ENCODE peak calls at places on chromosomes 7 and 10, in four cellular contexts. X is heart left ventricle, E is foreskin fibroblast, U is fibroblast of mammary gland. P is an unnamed sample.

GRCh38 chr7:85103962-85104361 is 82.9 kb downstream of the SEMA3D start:
- DNase-seq in U (peak; percentile 52), X (no peak), E (peak; percentile 36), P (no peak)

GRCh38 chr10:9814285-9814866 is 1203.3 kb upstream of the CELF2 start:
- DNase-seq in X (no peak), E (peak; percentile 14), U (peak; percentile 63), P (peak; percentile 13)

GRCh38 chr7:123537026-123537642 is 2.7 kb upstream of the IQUB start:
- DNase-seq in X (no peak), U (peak; percentile 41), E (no peak), P (no peak)

GRCh38 chr7:37590824-37591223 is 92.7 kb upstream of the GPR141 start:
- DNase-seq in E (no peak), X (no peak), U (no peak), P (no peak)

GRCh38 chr7:18607025-18607424 is 111.5 kb downstream of the HDAC9 start:
- DNase-seq in E (no peak), U (peak; percentile 44), X (no peak), P (no peak)

GRCh38 chr10:70494536-70494935 is 16.0 kb downstream of the PALD1 start:
- DNase-seq in X (no peak), U (no peak), E (no peak), P (no peak)

GRCh38 chr10:105413997-105414396 is 772.9 kb downstream of the SORCS3 start:
- DNase-seq in E (no peak), U (no peak), X (no peak), P (no peak)

GRCh38 chr10:100874702-100875483 is 37.9 kb upstream of the SLF2 start:
- DNase-seq in X (no peak), U (no peak), E (no peak), P (no peak)

GRCh38 chr7:92624298-92624996 is 34.3 kb upstream of the FAM133B start:
- DNase-seq in E (no peak), U (no peak), X (no peak), P (no peak)

GRCh38 chr7:130299909-130300308 is 6.9 kb downstream of the CPA4 start:
- DNase-seq in X (no peak), U (no peak), E (peak; percentile 36), P (no peak)

GRCh38 chr10:46070749-46071148 is 24.7 kb upstream of the MSMB start:
- DNase-seq in U (no peak), E (no peak), X (no peak), P (no peak)

GRCh38 chr7:30556854-30557644 is 37.6 kb upstream of the GARS1 start:
- DNase-seq in X (no peak), E (no peak), U (peak; percentile 53), P (no peak)

GRCh38 chr10:66836057-66836456 is 89.8 kb upstream of the LRRTM3 start:
- DNase-seq in E (peak; percentile 18), X (no peak), U (no peak), P (peak; percentile 8)

GRCh38 chr10:18793951-18794350 is 134.7 kb downstream of the ARL5B start:
- DNase-seq in E (no peak), U (peak; percentile 12), X (no peak), P (no peak)
- TF ChIP-seq CTCF in E (peak; percentile 26), U (peak; percentile 36), X (peak; percentile 32), P (peak; percentile 21)

DNA sequence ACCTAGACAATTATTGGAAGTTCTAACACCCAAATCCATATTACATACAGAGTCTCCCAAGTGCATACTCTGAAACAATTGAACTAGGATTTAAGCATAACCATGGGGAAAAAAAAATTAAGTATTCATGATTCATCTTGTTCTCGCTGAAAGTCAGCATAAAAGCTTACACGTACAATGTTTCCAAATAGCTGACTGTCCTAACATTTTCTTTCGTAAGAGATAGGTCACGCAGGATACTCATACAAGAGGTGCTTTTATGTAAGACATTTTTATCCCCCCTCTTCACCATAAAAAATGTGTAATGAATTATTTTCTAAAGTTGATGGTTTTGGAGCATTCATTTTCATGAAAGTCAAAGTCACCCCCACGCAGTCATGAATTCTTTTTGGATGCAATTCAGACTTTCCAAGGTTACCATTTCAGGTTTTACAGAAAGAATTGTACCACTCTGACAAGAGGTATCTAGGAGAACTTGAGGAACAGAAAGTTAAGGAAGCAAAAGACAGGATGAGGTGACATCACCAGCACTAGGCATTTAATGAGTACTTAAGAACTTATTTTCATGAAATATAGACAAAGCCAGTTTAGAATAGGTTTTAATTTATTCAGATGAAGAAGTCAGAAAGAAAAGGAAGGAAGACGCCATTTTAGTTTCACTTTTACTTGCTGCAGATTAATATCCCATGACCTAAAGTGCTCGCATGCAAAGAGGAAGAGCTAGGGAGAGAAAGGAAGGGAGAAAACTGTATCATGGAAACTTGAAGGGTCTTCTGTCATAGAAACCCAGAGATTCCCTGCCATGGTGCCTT is 55.8 kb downstream of the TMEM26 start:
- DNase-seq in U (peak; percentile 89), E (no peak), X (no peak), P (peak; percentile 76)
- H3K4me3 ChIP-seq in U (peak overlapping the region; percentile 5), E (no peak overlapping the region), X (peak overlapping the region; percentile 27), P (peak overlapping the region; percentile 16)

GRCh38 chr7:24721378-24722030 is 35.8 kb downstream of the GSDME start:
- DNase-seq in X (no peak), U (no peak), E (no peak), P (no peak)
- TF ChIP-seq CTCF in X (no peak), U (no peak), E (no peak), P (no peak)

GRCh38 chr7:75712517-75713361 is 26.0 kb downstream of the HIP1 start:
- DNase-seq in E (no peak), X (no peak), U (no peak), P (no peak)
- H3K4me3 ChIP-seq in E (no peak overlapping the region), X (no peak overlapping the region), U (no peak overlapping the region), P (no peak overlapping the region)

DNA sequence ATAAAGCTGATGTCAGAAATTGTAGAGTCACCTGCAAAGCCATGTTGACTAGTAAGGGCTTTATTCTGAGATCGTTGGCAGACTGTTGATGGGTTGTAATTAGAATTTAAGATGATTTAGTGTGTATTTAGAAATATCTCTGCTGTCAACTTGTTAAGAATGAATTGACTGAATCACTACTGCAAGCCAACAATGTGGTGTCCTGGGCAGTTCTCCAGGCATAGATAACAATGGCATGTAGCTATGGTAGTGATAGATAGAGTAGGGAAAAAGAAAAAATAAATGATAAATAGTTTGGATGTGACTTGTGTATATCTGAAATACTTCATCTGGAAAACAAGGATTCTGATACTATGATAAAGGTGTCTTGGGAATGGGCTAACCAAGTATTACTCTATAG is 640.2 kb downstream of the ARL4A start:
- DNase-seq in E (no peak), X (no peak), U (peak; percentile 7), P (peak; percentile 78)
- TF ChIP-seq CTCF in E (no peak), X (no peak), U (no peak), P (no peak)

GRCh38 chr10:11163990-11164805 is 146.5 kb downstream of the CELF2 start:
- DNase-seq in X (no peak), E (no peak), U (no peak), P (no peak)
- H3K4me3 ChIP-seq in X (peak overlapping the region; percentile 55), E (peak overlapping the region; percentile 88), U (no peak overlapping the region), P (no peak overlapping the region)